ENCODE peak calls at places on chromosomes 5 and 9, in six cellular contexts. R is left ventricle myocardium inferior, I is neural progenitor cell, G is upper lobe of left lung, K is cardiac muscle cell, W is heart right ventricle. C is an unnamed sample. For H3K4me1, the result is how much of the 10 kb centered on the place peaks cover.

GRCh38 chr9:116333254-116333653 is 179.7 kb downstream of the PAPPA start:
- DNase-seq in G (no peak), W (no peak), K (no peak), R (no peak), I (no peak), C (no peak)

GRCh38 chr5:81657386-81657785 is 93.5 kb downstream of the SSBP2 start:
- DNase-seq in G (no peak), I (no peak), K (peak), R (no peak), W (no peak), C (no peak)

GRCh38 chr5:58462154-58462553 is 2.3 kb upstream of the PLK2 start:
- DNase-seq in I (no peak), W (no peak), R (no peak), G (no peak), K (peak), C (no peak)

GRCh38 chr9:1747568-1747967 is 267.6 kb upstream of the SMARCA2 start:
- DNase-seq in W (no peak), R (no peak), G (no peak), I (no peak), K (no peak), C (no peak)

GRCh38 chr9:100602302-100602930 is 24.5 kb downstream of the CAVIN4 start:
- DNase-seq in W (no peak), G (peak), R (no peak), K (peak), I (peak), C (no peak)

GRCh38 chr5:102722930-102723329 is 32.2 kb upstream of the PAM start:
- DNase-seq in R (no peak), G (no peak), I (no peak), K (no peak), W (no peak), C (no peak)

GRCh38 chr9:14228602-14229001 is 85.3 kb downstream of the NFIB start:
- DNase-seq in I (no peak), W (no peak), K (no peak), G (no peak), R (no peak), C (no peak)

GRCh38 chr5:97726106-97726505 is 543.1 kb upstream of the RIOK2 start:
- DNase-seq in W (no peak), R (no peak), G (no peak), I (no peak), K (no peak), C (no peak)

GRCh38 chr9:3963266-3964019 is 336.4 kb downstream of the GLIS3 start:
- DNase-seq in W (peak), K (peak), I (no peak), R (no peak), G (no peak), C (no peak)

GRCh38 chr5:32710335-32710858 is 724 bp upstream of the NPR3 start:
- DNase-seq in W (peak), I (peak), K (no peak), R (peak), G (no peak), C (no peak)

GRCh38 chr9:132160802-132161742 is 786 bp upstream of the NTNG2 start:
- DNase-seq in W (no peak), K (peak), R (no peak), G (peak), I (peak), C (peak)

GRCh38 chr9:12972608-12973589 is 198.1 kb downstream of the LURAP1L start:
- DNase-seq in G (no peak), K (peak), R (peak), I (no peak), W (peak), C (no peak)

GRCh38 chr9:5113994-5114748 is 71.3 kb downstream of the INSL6 start:
- DNase-seq in R (no peak), W (no peak), I (no peak), K (no peak), G (no peak), C (no peak)

GRCh38 chr5:162567644-162568043 is 500.1 kb downstream of the GABRG2 start:
- DNase-seq in K (no peak), I (no peak), R (no peak), G (peak), W (no peak), C (no peak)

GRCh38 chr5:102691434-102691833 is 63.7 kb upstream of the PAM start:
- DNase-seq in R (no peak), W (no peak), K (peak), G (no peak), I (no peak), C (no peak)

GRCh38 chr5:129460951-129461815 is 1.1 kb downstream of the ADAMTS19 start:
- DNase-seq in K (peak), G (no peak), W (peak), R (peak), I (peak), C (no peak)

GRCh38 chr5:79396265-79396664 is 117.7 kb downstream of the HOMER1 start:
- DNase-seq in R (no peak), W (no peak), G (no peak), K (peak), I (no peak), C (no peak)

GRCh38 chr5:15650266-15650665 is 150.3 kb downstream of the FBXL7 start:
- DNase-seq in W (no peak), K (no peak), R (no peak), G (no peak), I (no peak), C (no peak)

GRCh38 chr5:172453206-172453985 is 929 bp downstream of the SH3PXD2B start:
- DNase-seq in R (no peak), W (no peak), I (peak), G (peak), K (peak), C (no peak)

GRCh38 chr9:128703616-128704355 is 1.5 kb downstream of the PKN3 start:
- DNase-seq in K (no peak), R (peak), I (no peak), W (peak), G (no peak), C (no peak)

GRCh38 chr9:117247271-117247670 is 167.6 kb downstream of the ASTN2 start:
- DNase-seq in K (peak), I (peak), G (no peak), W (no peak), R (no peak), C (no peak)

GRCh38 chr9:114477642-114478041 is 27.6 kb downstream of the WHRN start:
- DNase-seq in R (no peak), G (no peak), K (no peak), I (no peak), W (no peak), C (no peak)
- H3K4me3 ChIP-seq in R (no peak), G (no peak), K (no peak), I (no peak), W (no peak), C (no peak)

GRCh38 chr9:36211510-36211909 is 20.8 kb downstream of the CLTA start:
- DNase-seq in W (no peak), G (no peak), K (no peak), R (no peak), I (no peak), C (no peak)

GRCh38 chr9:36207546-36208012 is 16.9 kb downstream of the CLTA start:
- DNase-seq in I (no peak), R (no peak), G (no peak), W (no peak), K (peak), C (no peak)

GRCh38 chr9:36210722-36211121 is 20.0 kb downstream of the CLTA start:
- DNase-seq in I (no peak), G (no peak), K (no peak), W (no peak), R (no peak), C (no peak)

GRCh38 chr9:36207016-36207415 is 16.3 kb downstream of the CLTA start:
- DNase-seq in W (no peak), I (no peak), K (peak), R (no peak), G (no peak), C (no peak)

GRCh38 chr9:36208521-36209253 is 18.0 kb downstream of the CLTA start:
- DNase-seq in K (peak), R (no peak), I (no peak), G (no peak), W (no peak), C (no peak)
- H3K27ac ChIP-seq in K (no peak), R (peak), I (no peak), G (no peak), W (peak), C (no peak)

GRCh38 chr5:144103611-144104010 is 66.8 kb downstream of the YIPF5 start:
- DNase-seq in I (no peak), W (no peak), G (no peak), R (no peak), K (no peak), C (no peak)
- H3K4me1 ChIP-seq in I (under half), W (under half), G (under half), R (under half), K (under half), C (under half)

DNA sequence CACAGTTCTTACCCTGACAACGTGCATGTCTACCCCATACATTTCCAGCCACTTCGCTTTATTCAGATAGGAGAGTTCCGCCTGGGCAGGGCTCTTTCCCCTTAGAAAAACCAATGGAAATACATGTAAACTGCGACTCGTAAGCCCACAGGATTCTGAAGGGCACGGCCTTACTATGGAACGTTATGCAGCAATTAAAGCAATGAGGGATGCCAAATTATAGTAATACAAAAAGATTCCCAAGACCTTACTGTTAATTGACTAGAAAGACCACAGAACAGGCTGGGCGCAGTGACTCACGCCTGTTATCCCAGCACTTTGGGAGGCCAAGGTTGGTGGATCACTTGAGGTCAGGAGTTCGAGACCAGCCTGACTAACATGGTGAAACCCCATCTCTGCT is 64.5 kb downstream of the EPB41L4B start:
- DNase-seq in G (no peak), W (no peak), K (no peak), R (no peak), I (no peak), C (no peak)
- H3K4me3 ChIP-seq in G (no peak), W (no peak), K (no peak), R (no peak), I (no peak), C (no peak)

GRCh38 chr5:8135742-8136141 is 266.8 kb downstream of the MTRR start:
- DNase-seq in R (no peak), K (no peak), G (no peak), I (no peak), W (no peak), C (no peak)
- H3K27ac ChIP-seq in R (no peak), K (no peak), G (no peak), I (no peak), W (no peak), C (no peak)

GRCh38 chr5:61586096-61587084 is 254.3 kb downstream of the ZSWIM6 start:
- DNase-seq in I (no peak), G (no peak), K (peak), R (peak), W (no peak), C (no peak)
- H3K4me1 ChIP-seq in I (under half), G (under half), K (under half), R (under half), W (under half), C (under half)

GRCh38 chr5:141437208-141437607 is 6.9 kb downstream of the PCDHGA12 start:
- DNase-seq in G (no peak), K (no peak), W (no peak), I (no peak), R (no peak), C (no peak)

GRCh38 chr5:141427783-141428426 is 2.4 kb upstream of the PCDHGA12 start:
- DNase-seq in G (no peak), K (no peak), R (no peak), I (no peak), W (no peak), C (no peak)

GRCh38 chr5:141434006-141434405 is 3.7 kb downstream of the PCDHGA12 start:
- DNase-seq in W (no peak), K (no peak), I (no peak), R (no peak), G (no peak), C (no peak)

GRCh38 chr5:141430332-141431113 is at the start of gene PCDHGA12:
- DNase-seq in R (peak), I (no peak), W (peak), G (no peak), K (peak), C (no peak)

GRCh38 chr5:141431286-141431685 is 979 bp downstream of the PCDHGA12 start:
- DNase-seq in G (no peak), W (no peak), R (no peak), K (peak), I (no peak), C (no peak)
- H3K4me3 ChIP-seq in G (peak), W (peak), R (peak), K (no peak), I (no peak), C (no peak)

GRCh38 chr5:75046366-75047142 is 5.8 kb downstream of the GCNT4 start:
- DNase-seq in R (no peak), I (no peak), W (no peak), G (no peak), K (peak), C (no peak)
- H3K27ac ChIP-seq in R (no peak), I (no peak), W (no peak), G (no peak), K (no peak), C (no peak)

C was measured in CD4-positive, alpha-beta memory T cell.